ENCODE peak calls at places on chromosomes 4 and X, in ten cellular contexts. M is hepatocyte, E is kidney epithelial cell, I is body of pancreas, U is choroid plexus epithelial cell, Y is testis, X is BE2C, H is coronary artery, G is lower leg skin, F is neural progenitor cell. Z is an unnamed sample.

GRCh38 chr4:105620640-105621323 is 68.4 kb downstream of the ARHGEF38 start:
- DNase-seq in F (no peak), G (no peak), I (peak), H (no peak), X (peak), Y (no peak), U (peak), E (peak), M (peak), Z (peak)

GRCh38 chrX:10892605-10893225 is 218.4 kb upstream of the HCCS start:
- DNase-seq in X (no peak), E (no peak), U (no peak), F (no peak), H (no peak), G (no peak), M (no peak), Y (no peak), I (no peak), Z (no peak)

GRCh38 chrX:39614680-39614998 is 483.1 kb downstream of the BCOR start:
- DNase-seq in H (no peak), I (no peak), Y (no peak), F (no peak), E (no peak), U (no peak), M (no peak), X (no peak), G (no peak), Z (no peak)

GRCh38 chr4:3047464-3048286 is 26.7 kb downstream of the HTT-AS start:
- DNase-seq in E (no peak), F (peak), U (peak), Y (peak), G (no peak), M (peak), I (peak), H (peak), X (peak), Z (peak)

GRCh38 chr4:1355378-1355777 is 8.4 kb downstream of the UVSSA start:
- DNase-seq in H (no peak), M (no peak), F (no peak), I (no peak), U (no peak), E (no peak), X (no peak), G (no peak), Y (no peak), Z (no peak)

GRCh38 chr4:102623622-102624021 is 122.5 kb downstream of the NFKB1 start:
- DNase-seq in F (peak), G (peak), M (peak), X (peak), E (no peak), U (peak), H (no peak), I (no peak), Y (peak), Z (no peak)

GRCh38 chrX:40266490-40267333 is 169.0 kb upstream of the BCOR start:
- DNase-seq in G (peak), E (no peak), H (peak), M (peak), U (peak), F (peak), I (peak), Y (peak), X (peak), Z (no peak)

GRCh38 chrX:57929373-57929772 is 19.1 kb upstream of the ZXDA start:
- DNase-seq in E (no peak), G (no peak), M (no peak), Y (no peak), H (no peak), F (peak), X (no peak), I (no peak), U (peak), Z (no peak)

GRCh38 chr4:121016630-121017029 is 55.7 kb downstream of the NDNF start:
- DNase-seq in U (no peak), Y (no peak), G (no peak), X (no peak), I (no peak), E (no peak), M (peak), F (no peak), H (no peak), Z (no peak)

GRCh38 chr4:140857111-140857510 is 100.9 kb upstream of the TBC1D9 start:
- DNase-seq in X (no peak), F (no peak), M (no peak), G (no peak), H (no peak), I (no peak), U (no peak), E (no peak), Y (no peak), Z (no peak)

GRCh38 chrX:49226946-49227345 is 6.2 kb downstream of the CACNA1F start:
- DNase-seq in X (no peak), I (no peak), H (no peak), U (no peak), M (no peak), G (no peak), F (no peak), Y (no peak), E (no peak), Z (no peak)

GRCh38 chr4:182339246-182339645 is 96.0 kb downstream of the TENM3 start:
- DNase-seq in X (no peak), U (no peak), E (peak), Y (no peak), M (peak), F (peak), H (no peak), G (no peak), I (no peak), Z (peak)

GRCh38 chrX:66030505-66031317 is 9.2 kb downstream of the VSIG4 start:
- DNase-seq in F (peak), G (no peak), X (no peak), U (peak), I (no peak), H (no peak), Y (peak), E (no peak), M (peak), Z (no peak)

GRCh38 chr4:53307819-53308773 is 57.8 kb downstream of the SCFD2 start:
- DNase-seq in E (no peak), H (no peak), Y (no peak), I (no peak), F (no peak), G (no peak), U (no peak), M (no peak), X (no peak), Z (no peak)

GRCh38 chrX:109344666-109345065 is 137.2 kb downstream of the GUCY2F start:
- DNase-seq in E (no peak), Y (no peak), F (no peak), M (no peak), H (no peak), G (no peak), U (no peak), X (no peak), I (no peak), Z (no peak)

GRCh38 chr4:18051281-18051680 is 29.7 kb upstream of the LCORL start:
- DNase-seq in U (no peak), I (no peak), G (no peak), X (no peak), F (no peak), M (no peak), E (no peak), H (no peak), Y (no peak), Z (no peak)

GRCh38 chrX:149877157-149877556 is 3.8 kb upstream of the MAGEA8 start:
- DNase-seq in I (no peak), U (no peak), E (no peak), F (no peak), X (no peak), M (no peak), H (no peak), G (no peak), Y (no peak), Z (no peak)

GRCh38 chrX:24859211-24859841 is 156.4 kb downstream of the ARX start:
- DNase-seq in X (no peak), F (peak), G (no peak), M (no peak), U (no peak), H (no peak), I (peak), E (no peak), Y (no peak), Z (no peak)

GRCh38 chrX:10137516-10137915 is 19.3 kb upstream of the CLCN4 start:
- DNase-seq in F (no peak), E (no peak), M (no peak), I (no peak), H (no peak), Y (no peak), G (no peak), U (no peak), X (no peak), Z (no peak)

GRCh38 chr4:78057135-78057599 is at the start of gene FRAS1:
- DNase-seq in F (peak), M (peak), E (no peak), G (peak), Y (peak), I (peak), U (peak), X (peak), H (no peak), Z (no peak)

GRCh38 chr4:66331761-66332160 is 661.5 kb upstream of the EPHA5 start:
- DNase-seq in M (no peak), E (no peak), G (no peak), X (no peak), I (no peak), F (no peak), H (no peak), Y (no peak), U (peak), Z (no peak)

GRCh38 chr4:17781072-17781830 is at the start of gene FAM184B:
- DNase-seq in F (peak), G (no peak), M (peak), H (no peak), U (no peak), E (no peak), I (no peak), Y (no peak), X (peak), Z (no peak)

GRCh38 chrX:41779058-41779564 is 55.1 kb downstream of the GPR82 start:
- DNase-seq in H (no peak), I (no peak), U (peak), X (peak), Y (no peak), E (peak), F (no peak), M (peak), G (no peak), Z (peak)

GRCh38 chrX:39592776-39593175 is 505.0 kb downstream of the BCOR start:
- DNase-seq in X (no peak), E (no peak), I (no peak), G (no peak), F (no peak), Y (no peak), H (no peak), M (no peak), U (peak), Z (no peak)

GRCh38 chr4:14627038-14627437 is 375.2 kb upstream of the CPEB2 start:
- DNase-seq in U (no peak), E (no peak), G (no peak), M (no peak), Y (no peak), H (no peak), X (no peak), F (no peak), I (no peak), Z (no peak)

GRCh38 chr4:125390126-125390525 is 75.4 kb downstream of the FAT4 start:
- DNase-seq in G (no peak), H (no peak), U (peak), E (no peak), M (no peak), X (no peak), Y (no peak), I (no peak), F (no peak), Z (no peak)

GRCh38 chr4:61911313-61911756 is 711.2 kb downstream of the ADGRL3 start:
- DNase-seq in U (peak), X (no peak), Y (no peak), H (no peak), E (no peak), I (no peak), F (peak), M (no peak), G (no peak), Z (peak)

GRCh38 chrX:109774136-109774535 is 41.1 kb upstream of the ACSL4 start:
- DNase-seq in E (no peak), G (no peak), F (no peak), I (no peak), U (peak), H (no peak), Y (no peak), X (no peak), M (no peak), Z (no peak)

GRCh38 chr4:6035786-6036185 is 17.6 kb upstream of the C4orf50 start:
- DNase-seq in I (no peak), E (no peak), G (no peak), M (no peak), U (no peak), X (no peak), H (no peak), Y (no peak), F (peak), Z (no peak)

GRCh38 chrX:124395145-124395858 is 48.9 kb downstream of the SH2D1A start:
- DNase-seq in E (no peak), F (no peak), H (no peak), Y (no peak), G (no peak), I (no peak), X (no peak), M (no peak), U (no peak), Z (no peak)

GRCh38 chrX:42241421-42241820 is 318.1 kb upstream of the CASK start:
- DNase-seq in M (no peak), E (no peak), U (peak), G (no peak), F (no peak), X (no peak), H (no peak), I (no peak), Y (no peak), Z (peak)

GRCh38 chrX:79161655-79162054 is 17.2 kb downstream of the GPR174 start:
- DNase-seq in Y (no peak), I (no peak), H (no peak), F (no peak), X (no peak), U (no peak), G (no peak), E (no peak), M (no peak), Z (no peak)

GRCh38 chr4:107034982-107035710 is 967 bp downstream of the DKK2 start:
- DNase-seq in F (peak), G (peak), M (peak), U (peak), E (no peak), H (no peak), I (peak), Y (no peak), X (peak), Z (no peak)

GRCh38 chr4:85968945-85969830 is 390.7 kb downstream of the MAPK10 start:
- DNase-seq in G (no peak), I (no peak), H (no peak), U (peak), F (peak), X (no peak), Y (no peak), M (peak), E (peak), Z (no peak)

GRCh38 chrX:54413753-54414152 is 26.5 kb upstream of the TSR2 start:
- DNase-seq in M (peak), G (no peak), F (no peak), U (peak), E (no peak), Y (no peak), I (no peak), X (no peak), H (no peak), Z (no peak)

GRCh38 chr4:94412019-94413017 is 39.4 kb upstream of the PDLIM5 start:
- DNase-seq in U (peak), H (no peak), X (no peak), F (no peak), M (peak), Y (no peak), G (no peak), I (no peak), E (peak), Z (peak)

GRCh38 chrX:81195712-81196111 is 6.0 kb downstream of the HMGN5 start:
- DNase-seq in I (peak), G (no peak), E (no peak), H (no peak), Y (peak), F (peak), M (peak), X (peak), U (peak), Z (no peak)

DNA sequence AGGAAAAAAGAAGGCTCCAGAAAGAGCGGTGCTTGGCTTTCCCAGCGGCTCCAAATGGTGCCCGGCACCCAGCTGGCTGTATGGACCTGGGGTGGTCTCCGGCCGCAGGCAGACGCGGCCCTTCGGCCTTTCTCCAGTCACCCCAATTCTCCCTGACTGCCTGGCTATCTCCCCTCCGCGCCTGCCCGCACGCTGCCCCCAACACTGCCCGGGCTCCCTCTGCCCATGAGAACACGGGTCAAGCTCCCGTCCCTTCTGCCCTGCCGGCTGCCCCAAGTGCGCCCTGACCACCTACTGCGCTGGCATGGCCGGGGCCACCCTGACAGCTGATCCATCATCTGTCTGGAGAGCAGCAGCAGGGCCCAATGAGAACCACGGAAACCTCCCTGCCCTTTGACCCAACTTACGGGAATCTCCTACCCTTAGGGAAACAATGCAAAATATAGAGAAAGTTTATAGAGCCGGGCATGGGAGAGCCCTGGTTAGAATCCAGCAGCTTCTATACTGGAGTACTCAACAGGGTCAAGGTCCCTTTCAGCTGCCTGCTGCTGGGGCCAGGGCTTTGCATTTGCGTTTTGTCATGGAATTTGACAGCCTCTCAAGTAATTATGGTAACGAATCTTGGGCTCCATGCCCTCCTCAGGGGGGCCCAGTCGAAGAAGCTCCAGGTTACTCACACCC is 1.2 kb upstream of the FAM3A start:
- DNase-seq in E (no peak), X (no peak), F (peak), I (no peak), Y (peak), M (peak), U (no peak), G (no peak), H (no peak), Z (no peak)
- H3K4me3 ChIP-seq in E (no peak), X (no peak), F (peak), I (no peak), Y (peak), M (no peak), U (peak), G (no peak), H (peak), Z (peak)

GRCh38 chr4:76235915-76236314 is 15.6 kb upstream of the FAM47E start:
- DNase-seq in Y (no peak), M (peak), X (no peak), G (no peak), I (peak), U (no peak), H (no peak), E (no peak), F (no peak), Z (no peak)
- TF ChIP-seq CTCF in Y (no peak), M (no peak), X (no peak), G (no peak), I (no peak), U (no peak), H (no peak), E (no peak), F (no peak), Z (no peak)

GRCh38 chr4:33831667-33832066 is 2412.6 kb downstream of the ARAP2 start:
- DNase-seq in U (peak), H (no peak), M (no peak), G (no peak), Y (no peak), F (no peak), I (no peak), X (no peak), E (no peak), Z (no peak)
- H3K4me3 ChIP-seq in U (no peak), H (no peak), M (no peak), G (no peak), Y (no peak), F (no peak), I (no peak), X (no peak), E (no peak), Z (no peak)

GRCh38 chr4:60743654-60744053 is 456.5 kb upstream of the ADGRL3 start:
- DNase-seq in H (no peak), U (peak), E (no peak), M (no peak), G (no peak), F (no peak), I (no peak), Y (no peak), X (no peak), Z (no peak)

GRCh38 chr4:60746172-60746571 is 454.0 kb upstream of the ADGRL3 start:
- DNase-seq in M (no peak), Y (no peak), E (no peak), X (no peak), F (no peak), I (no peak), U (no peak), H (no peak), G (no peak), Z (no peak)

DNA sequence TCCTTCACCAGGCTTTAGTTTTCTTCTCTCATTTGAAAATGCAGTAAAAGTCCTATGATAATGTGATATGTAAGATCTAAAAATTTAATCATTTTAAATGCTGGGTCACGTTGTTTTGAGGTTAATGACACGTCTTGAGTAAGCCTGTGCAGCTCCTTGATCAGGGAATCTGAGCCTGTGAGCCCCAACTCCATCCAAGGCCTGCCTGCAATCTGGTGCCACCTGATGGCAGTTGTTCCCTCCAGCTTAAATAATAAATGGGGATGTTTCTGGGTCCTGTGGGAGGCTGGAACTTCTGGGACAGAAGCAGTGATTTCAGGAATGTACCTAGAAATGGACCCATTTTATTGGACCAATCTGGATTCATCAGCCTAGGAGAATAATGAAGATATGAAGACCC is 455.4 kb upstream of the ADGRL3 start:
- DNase-seq in I (no peak), G (no peak), U (peak), X (no peak), F (peak), M (no peak), Y (no peak), E (no peak), H (no peak), Z (no peak)
- TF ChIP-seq CTCF in I (no peak), G (no peak), U (peak), X (no peak), F (peak), M (no peak), Y (no peak), E (no peak), H (no peak), Z (no peak)

DNA sequence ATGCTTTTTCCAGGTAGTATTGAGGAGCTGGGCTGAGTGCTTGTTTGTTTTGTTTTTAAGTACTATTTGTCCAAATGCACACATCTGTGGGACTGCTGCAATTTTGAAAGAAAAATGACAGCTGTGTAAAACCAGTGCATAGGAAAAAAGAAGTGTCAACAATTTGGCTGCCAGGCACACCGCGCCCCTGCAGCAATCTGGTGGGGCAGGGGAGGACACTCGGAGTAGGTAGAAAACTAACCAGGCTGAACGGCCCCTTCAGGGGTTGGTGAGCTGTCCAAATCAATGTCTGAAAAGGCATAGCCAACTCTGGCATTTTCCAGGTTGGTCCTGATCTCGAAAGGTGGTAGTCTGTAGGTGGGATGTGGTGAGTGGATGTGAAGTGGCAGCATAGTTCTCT is 1.1 kb downstream of the LDOC1 start:
- DNase-seq in F (no peak), E (no peak), I (peak), U (no peak), Y (no peak), X (no peak), M (no peak), H (no peak), G (no peak), Z (no peak)
- H3K4me3 ChIP-seq in F (peak), E (peak), I (no peak), U (no peak), Y (no peak), X (peak), M (peak), H (peak), G (no peak), Z (peak)

GRCh38 chrX:44175455-44175854 is 168.0 kb downstream of the EFHC2 start:
- DNase-seq in X (no peak), Y (no peak), U (no peak), I (no peak), G (no peak), E (no peak), H (no peak), F (no peak), M (no peak), Z (no peak)
- TF ChIP-seq CTCF in X (no peak), Y (no peak), U (no peak), I (no peak), G (no peak), E (no peak), H (no peak), F (no peak), M (no peak), Z (no peak)

DNA sequence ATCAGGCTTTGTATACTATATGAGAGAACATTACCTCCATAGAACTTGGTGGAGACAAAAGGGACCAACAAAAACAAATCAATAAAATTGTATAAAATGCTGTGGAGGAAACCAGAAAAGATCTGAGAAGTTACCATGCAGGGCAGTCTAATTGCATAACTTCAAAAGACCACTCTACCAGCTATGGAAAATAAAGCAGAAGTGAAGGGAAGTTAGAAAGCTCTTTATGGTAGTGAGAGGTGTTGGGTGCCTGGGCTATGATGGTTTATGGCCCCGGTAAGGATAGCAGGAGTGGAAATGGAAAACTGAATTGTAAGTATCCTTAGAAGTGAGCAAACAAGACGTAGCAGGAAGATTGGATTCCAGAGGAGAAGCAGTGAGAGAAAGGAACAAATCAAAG is 3.1 kb downstream of the TMEM184C start:
- DNase-seq in X (no peak), U (no peak), G (no peak), E (no peak), I (no peak), H (no peak), M (no peak), F (no peak), Y (no peak), Z (no peak)
- H3K4me3 ChIP-seq in X (no peak), U (no peak), G (no peak), E (no peak), I (no peak), H (no peak), M (no peak), F (no peak), Y (no peak), Z (no peak)

Z was measured in epithelial cell of proximal tubule.